ENCODE peak calls at places on chromosomes 16 and 17, in six cellular contexts. P is D341Med; C is activated naive CD4-positive, alpha-beta T cell; R is GM03348; O is GM19239; E is GOT3. T is an unnamed sample.

GRCh38 chr16:87086575-87086974 is 230.6 kb downstream of the C16orf95 start:
- DNase-seq in C (no peak), E (no peak), O (no peak), P (no peak), R (no peak), T (peak; percentile 52)

GRCh38 chr17:51997723-51998122 is 160.8 kb downstream of the CA10 start:
- DNase-seq in C (no peak), P (no peak), E (no peak), R (no peak), O (no peak), T (no peak)

GRCh38 chr17:9817086-9817485 is 4.8 kb downstream of the GSG1L2 start:
- DNase-seq in C (no peak), O (no peak), R (peak; percentile 24), E (no peak), P (peak; percentile 19), T (peak; percentile 53)

GRCh38 chr16:70267516-70267915 is 15.8 kb upstream of the EXOSC6 start:
- DNase-seq in P (peak; percentile 72), R (peak; percentile 60), E (no peak), C (no peak), O (no peak), T (no peak)

GRCh38 chr16:12002447-12003006 is 26.0 kb downstream of the SNX29 start:
- DNase-seq in R (peak; percentile 24), E (no peak), C (no peak), P (peak; percentile 77), O (no peak), T (peak; percentile 9)

GRCh38 chr17:79778504-79779087 is 648 bp downstream of the CBX2 start:
- DNase-seq in P (peak; percentile 80), C (no peak), E (no peak), O (no peak), R (no peak), T (no peak)

GRCh38 chr16:49959552-49960277 is 65.3 kb upstream of the CNEP1R1 start:
- DNase-seq in E (no peak), R (no peak), C (no peak), P (no peak), O (no peak), T (no peak)

GRCh38 chr16:30430428-30430970 is 669 bp upstream of the DCTPP1 start:
- DNase-seq in R (no peak), C (no peak), E (no peak), P (peak; percentile 64), O (no peak), T (peak; percentile 34)

GRCh38 chr17:67359960-67360817 is 6.2 kb downstream of the PSMD12 start:
- DNase-seq in P (peak; percentile 77), E (no peak), O (no peak), C (no peak), R (no peak), T (peak; percentile 23)

GRCh38 chr16:69112285-69113129 is 7.1 kb downstream of the HAS3 start:
- DNase-seq in C (no peak), R (peak; percentile 80), E (no peak), P (peak; percentile 81), O (peak; percentile 87), T (peak; percentile 53)

T was measured in MG63.